ENCODE peak calls at places on chromosomes 1 and 21, in six cellular contexts. U is tibial artery; P is small intestine; T is fibroblast of mammary gland; O is CD8-positive, alpha-beta memory T cell; N is retinal pigment epithelial cell. G is an unnamed sample.

GRCh38 chr1:179637211-179637860 is 45.7 kb downstream of the TDRD5 start:
- DNase-seq in U (no peak), P (no peak), T (no peak), O (no peak), N (no peak), G (no peak)

GRCh38 chr1:229012823-229013222 is 258.1 kb upstream of the RAB4A start:
- DNase-seq in U (no peak), P (no peak), T (no peak), O (no peak), N (no peak), G (no peak)

GRCh38 chr1:83929184-83929583 is 69.7 kb downstream of the TTLL7 start:
- DNase-seq in U (peak; percentile 22), P (no peak), T (peak; percentile 84), O (no peak), N (no peak), G (no peak)

GRCh38 chr1:183461350-183461749 is 10.9 kb upstream of the SMG7 start:
- DNase-seq in U (no peak), P (peak; percentile 41), T (peak; percentile 5), O (no peak), N (no peak), G (no peak)

GRCh38 chr1:176440176-176440575 is 22.8 kb upstream of the PAPPA2 start:
- DNase-seq in U (no peak), P (no peak), T (no peak), O (no peak), N (no peak), G (no peak)

GRCh38 chr1:165173409-165173808 is 183.1 kb downstream of the LMX1A start:
- DNase-seq in U (no peak), P (no peak), T (no peak), O (no peak), N (no peak), G (no peak)

GRCh38 chr1:50348449-50349241 is 74.6 kb downstream of the DMRTA2 start:
- DNase-seq in U (peak; percentile 48), P (peak; percentile 65), T (peak; percentile 86), O (no peak), N (peak; percentile 33), G (peak; percentile 35)

GRCh38 chr21:14523234-14523633 is 22.9 kb downstream of the SAMSN1 start:
- DNase-seq in U (no peak), P (no peak), T (peak; percentile 30), O (peak; percentile 21), N (no peak), G (no peak)

GRCh38 chr21:15264084-15264483 is 199.3 kb upstream of the NRIP1 start:
- DNase-seq in U (no peak), P (no peak), T (no peak), O (no peak), N (no peak), G (no peak)

GRCh38 chr1:86155807-86156561 is 588 bp downstream of the COL24A1 start:
- DNase-seq in U (no peak), P (no peak), T (peak; percentile 43), O (no peak), N (no peak), G (peak; percentile 79)

GRCh38 chr1:5820026-5820421 is 172.2 kb downstream of the NPHP4 start:
- DNase-seq in U (no peak), P (no peak), T (no peak), O (no peak), N (no peak), G (no peak)

GRCh38 chr1:235908742-235909520 is 42.2 kb upstream of the LYST start:
- DNase-seq in U (no peak), P (no peak), T (peak; percentile 89), O (no peak), N (peak; percentile 87), G (no peak)

GRCh38 chr1:30008998-30009657 is 714.3 kb downstream of the MATN1 start:
- DNase-seq in U (no peak), P (peak; percentile 26), T (peak; percentile 3), O (no peak), N (no peak), G (no peak)

GRCh38 chr1:204450461-204451257 is 39.0 kb upstream of the PPP1R15B start:
- DNase-seq in U (no peak), P (peak; percentile 99), T (no peak), O (no peak), N (no peak), G (no peak)

GRCh38 chr1:246647113-246647512 is 77.1 kb upstream of the SCCPDH start:
- DNase-seq in U (peak; percentile 31), P (peak; percentile 52), T (peak; percentile 73), O (no peak), N (no peak), G (peak; percentile 23)

GRCh38 chr1:158121604-158122254 is 59.0 kb upstream of the CD1D start:
- DNase-seq in U (no peak), P (peak; percentile 65), T (peak; percentile 48), O (no peak), N (no peak), G (no peak)

GRCh38 chr1:218459450-218459849 is 114.3 kb downstream of the TGFB2 start:
- DNase-seq in U (no peak), P (no peak), T (no peak), O (no peak), N (no peak), G (no peak)

GRCh38 chr1:94646151-94646643 is 104.6 kb upstream of the F3 start:
- DNase-seq in U (no peak), P (no peak), T (peak; percentile 74), O (no peak), N (peak; percentile 75), G (no peak)

GRCh38 chr21:31310750-31311149 is 33.3 kb downstream of the TIAM1 start:
- DNase-seq in U (no peak), P (no peak), T (peak; percentile 13), O (no peak), N (no peak), G (peak; percentile 26)

GRCh38 chr1:54272772-54273091 is 72.8 kb downstream of the MRPL37 start:
- DNase-seq in U (no peak), P (no peak), T (no peak), O (no peak), N (no peak), G (no peak)
- H3K4me3 ChIP-seq in U (peak overlapping the region; percentile 26), P (no peak overlapping the region), T (no peak overlapping the region), O (no peak overlapping the region), N (no peak overlapping the region), G (no peak overlapping the region)

GRCh38 chr1:207823880-207824566 is 72.2 kb downstream of the CD46 start:
- DNase-seq in U (peak; percentile 89), P (peak; percentile 91), T (peak; percentile 98), O (peak; percentile 71), N (peak; percentile 96), G (peak; percentile 87)

GRCh38 chr1:207824691-207825090 is 72.8 kb downstream of the CD46 start:
- DNase-seq in U (peak; percentile 66), P (no peak), T (peak; percentile 94), O (no peak), N (no peak), G (no peak)

GRCh38 chr1:207822602-207823451 is 71.0 kb downstream of the CD46 start:
- DNase-seq in U (peak; percentile 97), P (peak; percentile 97), T (peak; percentile 81), O (peak; percentile 55), N (peak; percentile 67), G (peak; percentile 95)

GRCh38 chr1:207822124-207822601 is 70.3 kb downstream of the CD46 start:
- DNase-seq in U (peak; percentile 23), P (no peak), T (no peak), O (no peak), N (no peak), G (no peak)

GRCh38 chr1:207823531-207823879 is 71.7 kb downstream of the CD46 start:
- DNase-seq in U (no peak), P (no peak), T (no peak), O (no peak), N (no peak), G (no peak)
- H3K4me3 ChIP-seq in U (peak overlapping the region; percentile 63), P (peak overlapping the region; percentile 42), T (peak overlapping the region; percentile 46), O (peak overlapping the region; percentile 75), N (peak overlapping the region; percentile 48), G (peak overlapping the region; percentile 32)

DNA sequence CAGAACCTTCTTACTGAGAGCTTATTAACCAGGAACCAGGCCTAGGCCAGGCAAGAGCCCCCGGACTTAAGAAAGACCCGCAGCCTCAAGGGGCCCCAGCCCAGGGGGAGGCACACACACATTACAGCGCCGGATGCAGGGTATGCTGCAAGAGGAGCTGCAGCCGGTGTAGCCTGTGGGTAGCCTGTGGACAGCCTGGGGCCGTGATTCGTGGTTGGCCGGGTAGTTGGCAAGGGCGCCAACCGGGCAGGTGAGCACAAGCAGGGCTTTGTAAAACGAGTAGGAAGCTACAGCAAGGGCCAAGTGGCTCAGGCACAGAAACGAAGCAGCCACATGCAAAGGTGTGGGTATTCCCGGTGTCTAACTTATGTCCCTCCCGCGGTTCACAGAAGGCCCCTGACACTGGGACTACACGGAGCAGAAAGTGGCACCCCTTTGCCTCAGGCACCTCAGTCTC is 40.6 kb downstream of the KIAA1614 start:
- DNase-seq in U (no peak), P (peak; percentile 28), T (no peak), O (no peak), N (no peak), G (peak; percentile 68)
- H3K4me3 ChIP-seq in U (peak overlapping the region; percentile 74), P (peak overlapping the region; percentile 31), T (peak overlapping the region; percentile 41), O (peak overlapping the region; percentile 34), N (peak overlapping the region; percentile 25), G (peak overlapping the region; percentile 10)

DNA sequence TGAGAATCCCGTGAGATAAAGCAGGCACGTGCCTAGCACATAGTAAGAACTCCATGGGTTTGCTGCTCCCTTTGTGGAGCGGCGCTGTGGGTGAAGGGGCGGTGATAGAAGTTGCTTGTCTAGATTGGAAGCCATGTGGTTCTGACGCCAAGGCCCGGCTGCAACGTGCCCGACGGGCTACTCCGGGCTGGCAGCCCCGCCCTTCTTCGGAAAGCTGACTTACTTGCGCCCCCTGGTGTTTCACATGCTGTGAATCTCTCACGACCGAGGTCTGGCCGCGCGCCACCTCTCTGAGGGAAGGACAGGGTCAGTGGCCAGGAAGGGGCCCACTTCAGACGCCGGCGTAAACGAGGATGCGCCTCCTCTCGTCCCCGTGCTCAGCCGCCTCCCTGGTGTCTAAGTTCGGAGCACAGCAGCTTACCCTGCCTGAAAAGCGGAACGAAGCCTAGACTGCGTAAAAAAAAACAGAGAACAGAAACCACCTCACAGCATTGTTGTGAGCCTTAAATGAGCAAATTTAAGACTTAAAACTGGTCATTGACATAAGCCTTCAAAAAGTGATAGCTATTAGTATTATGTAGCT is 42.6 kb upstream of the WNT2B start:
- DNase-seq in U (peak; percentile 96), P (peak; percentile 89), T (peak; percentile 95), O (peak; percentile 74), N (peak; percentile 73), G (peak; percentile 99)
- H3K4me3 ChIP-seq in U (peak overlapping the region; percentile 52), P (no peak overlapping the region), T (peak overlapping the region; percentile 39), O (peak overlapping the region; percentile 35), N (peak overlapping the region; percentile 53), G (no peak overlapping the region)

GRCh38 chr1:23634840-23635642 is 56.6 kb upstream of the RPL11 start:
- DNase-seq in U (peak; percentile 67), P (peak; percentile 85), T (peak; percentile 81), O (peak; percentile 65), N (no peak), G (peak; percentile 62)
- H3K4me3 ChIP-seq in U (peak overlapping the region; percentile 55), P (no peak overlapping the region), T (peak overlapping the region; percentile 67), O (peak overlapping the region; percentile 72), N (peak overlapping the region; percentile 60), G (no peak overlapping the region)

G was measured in lower leg skin.